ENCODE peak calls at places on chromosomes 11 and 22, in nine cellular contexts. D is B cell, U is psoas muscle, Q is NB4, B is hepatocyte, V is GM20000, G is GM06990, A is adrenal gland, F is AG09309. L is an unnamed sample.

GRCh38 chr22:17672417-17672991 is 33.9 kb downstream of the BCL2L13 start:
- DNase-seq in D (no peak), U (no peak), Q (no peak), B (no peak), V (no peak), G (no peak), A (no peak), F (no peak), L (no peak)

GRCh38 chr22:22912722-22913253 is 25.2 kb downstream of the IGLL5 start:
- DNase-seq in D (no peak), U (peak), Q (no peak), B (no peak), V (no peak), G (no peak), A (no peak), F (no peak), L (no peak)

GRCh38 chr11:66315921-66316811 is 678 bp downstream of the CD248 start:
- DNase-seq in D (no peak), U (peak), Q (no peak), B (no peak), V (no peak), G (no peak), A (no peak), F (no peak), L (no peak)

GRCh38 chr22:31118046-31118820 is 4.5 kb upstream of the INPP5J start:
- DNase-seq in D (no peak), U (no peak), Q (no peak), B (no peak), V (no peak), G (no peak), A (no peak), F (no peak), L (no peak)

GRCh38 chr11:8709002-8709672 is 26.5 kb downstream of the RPL27A start:
- DNase-seq in D (no peak), U (peak), Q (no peak), B (peak), V (no peak), G (no peak), A (peak), F (peak), L (no peak)

GRCh38 chr11:130816941-130817607 is 99.2 kb downstream of the SNX19 start:
- DNase-seq in D (no peak), U (peak), Q (peak), B (no peak), V (no peak), G (no peak), A (no peak), F (no peak), L (no peak)

GRCh38 chr22:27959335-27960090 is 40.5 kb upstream of the PITPNB start:
- DNase-seq in D (no peak), U (no peak), Q (no peak), B (no peak), V (no peak), G (no peak), A (no peak), F (no peak), L (no peak)

GRCh38 chr22:49648053-49648452 is 179.6 kb downstream of the BRD1 start:
- DNase-seq in D (no peak), U (no peak), Q (no peak), B (no peak), V (no peak), G (no peak), A (no peak), F (no peak), L (no peak)

GRCh38 chr11:99638073-99638553 is 617.4 kb downstream of the CNTN5 start:
- DNase-seq in D (no peak), U (no peak), Q (no peak), B (no peak), V (no peak), G (no peak), A (no peak), F (no peak), L (no peak)

GRCh38 chr11:19594326-19594725 is 118.3 kb upstream of the NAV2 start:
- DNase-seq in D (no peak), U (no peak), Q (no peak), B (no peak), V (no peak), G (no peak), A (no peak), F (no peak), L (no peak)

GRCh38 chr22:39208013-39208680 is 36.6 kb downstream of the PDGFB start:
- DNase-seq in D (no peak), U (no peak), Q (no peak), B (no peak), V (no peak), G (no peak), A (no peak), F (no peak), L (no peak)

GRCh38 chr11:110076388-110076965 is 16.7 kb upstream of the ZC3H12C start:
- DNase-seq in D (no peak), U (no peak), Q (no peak), B (peak), V (no peak), G (no peak), A (no peak), F (no peak), L (no peak)

GRCh38 chr22:22813126-22814075 is 74.2 kb upstream of the IGLL5 start:
- DNase-seq in D (no peak), U (no peak), Q (no peak), B (no peak), V (no peak), G (no peak), A (peak), F (no peak), L (no peak)

GRCh38 chr11:15918212-15918611 is 438.1 kb downstream of the SOX6 start:
- DNase-seq in D (no peak), U (no peak), Q (no peak), B (no peak), V (no peak), G (no peak), A (no peak), F (no peak), L (no peak)

GRCh38 chr11:127013550-127013949 is 13.0 kb upstream of the KIRREL3 start:
- DNase-seq in D (no peak), U (no peak), Q (no peak), B (no peak), V (no peak), G (no peak), A (no peak), F (no peak), L (no peak)

GRCh38 chr11:127017482-127017881 is 16.9 kb upstream of the KIRREL3 start:
- DNase-seq in D (no peak), U (no peak), Q (no peak), B (peak), V (no peak), G (no peak), A (no peak), F (peak), L (no peak)

GRCh38 chr11:127023991-127024390 is 23.4 kb upstream of the KIRREL3 start:
- DNase-seq in D (no peak), U (no peak), Q (no peak), B (no peak), V (no peak), G (no peak), A (no peak), F (no peak), L (no peak)

DNA sequence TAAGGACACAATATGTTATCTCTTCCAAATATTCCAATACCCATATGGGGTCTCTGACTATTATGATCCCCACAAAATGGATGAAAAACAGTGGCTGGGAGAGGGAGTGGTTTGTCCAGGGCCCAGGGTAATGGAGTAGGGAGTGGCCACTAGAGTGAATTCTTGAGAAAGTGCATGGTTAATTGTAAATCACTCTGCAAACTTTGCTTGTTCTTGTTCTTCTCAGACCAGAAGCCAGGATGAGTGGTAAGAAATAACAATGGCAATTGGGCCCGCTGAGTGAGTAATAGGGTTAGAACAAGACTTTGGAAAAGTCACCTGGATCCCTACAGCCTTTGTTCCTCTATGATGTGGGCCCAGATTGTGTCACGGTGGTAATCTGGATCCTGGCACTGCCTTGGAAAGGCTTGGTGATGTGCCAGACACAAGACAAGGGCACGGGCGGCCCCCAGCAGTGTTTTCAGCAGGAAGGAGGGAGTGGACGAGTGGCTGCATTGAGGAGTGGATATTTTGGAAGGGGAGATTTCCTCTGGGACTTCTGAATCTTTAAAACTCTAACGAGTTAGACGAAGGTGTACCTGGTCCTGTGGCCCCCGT is 18.2 kb upstream of the KIRREL3 start:
- DNase-seq in D (no peak), U (no peak), Q (no peak), B (no peak), V (no peak), G (no peak), A (no peak), F (no peak), L (no peak)
- TF ChIP-seq CTCF in D (no peak), U (no peak), Q (no peak), B (no peak), V (no peak), G (no peak), A (no peak), F (no peak), L (no peak)

GRCh38 chr11:100680070-100680469 is 7.0 kb upstream of the ARHGAP42 start:
- DNase-seq in D (no peak), U (no peak), Q (no peak), B (no peak), V (no peak), G (no peak), A (no peak), F (no peak), L (no peak)

GRCh38 chr11:100684101-100685065 is 2.7 kb upstream of the ARHGAP42 start:
- DNase-seq in D (no peak), U (no peak), Q (no peak), B (no peak), V (peak), G (peak), A (no peak), F (no peak), L (no peak)

GRCh38 chr11:100683107-100683506 is 4.0 kb upstream of the ARHGAP42 start:
- DNase-seq in D (no peak), U (no peak), Q (no peak), B (no peak), V (no peak), G (no peak), A (no peak), F (no peak), L (no peak)

GRCh38 chr11:100681064-100681502 is 6.0 kb upstream of the ARHGAP42 start:
- DNase-seq in D (peak), U (peak), Q (peak), B (peak), V (peak), G (peak), A (peak), F (no peak), L (peak)

DNA sequence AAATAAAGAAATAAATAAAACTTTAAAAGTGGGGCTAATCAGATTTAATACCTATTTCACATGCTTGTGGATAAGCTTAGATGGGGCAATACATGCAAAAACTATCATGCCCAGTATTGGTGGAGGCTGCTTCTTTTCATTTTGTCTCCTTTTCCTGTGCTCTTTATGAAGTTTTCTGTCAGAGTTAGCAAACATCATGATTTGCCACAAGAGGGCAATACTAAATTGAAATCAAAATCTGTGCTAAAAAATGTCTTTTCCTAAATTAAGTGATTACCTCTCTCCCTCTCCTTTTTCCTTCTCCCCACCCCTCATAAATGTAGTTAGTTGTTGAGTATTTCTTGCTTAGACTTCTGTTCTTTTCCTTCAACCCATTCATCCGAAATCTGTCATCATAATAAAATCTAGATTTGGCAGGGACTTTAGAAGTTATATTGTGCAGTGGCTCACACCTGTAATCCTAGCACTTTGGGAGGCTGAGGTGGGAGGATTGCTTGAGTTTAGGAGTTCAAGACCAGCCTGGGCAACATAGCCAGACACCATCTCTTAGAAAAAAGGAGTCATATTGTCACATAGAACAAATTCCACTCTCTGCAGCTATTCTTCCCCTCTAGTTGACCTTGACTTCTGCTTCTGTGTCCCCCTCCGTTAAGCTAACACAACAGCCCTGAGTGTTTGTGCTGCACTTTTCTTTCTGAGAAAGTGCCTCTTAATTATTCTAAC is 4.7 kb upstream of the ARHGAP42 start:
- DNase-seq in D (no peak), U (no peak), Q (peak), B (peak), V (peak), G (no peak), A (no peak), F (no peak), L (no peak)
- TF ChIP-seq CTCF in D (peak), U (peak), Q (no peak), B (peak), V (peak), G (peak), A (peak), F (peak), L (peak)

GRCh38 chr11:33633251-33634003 is 67.2 kb downstream of the C11orf91 start:
- DNase-seq in D (no peak), U (no peak), Q (no peak), B (peak), V (no peak), G (no peak), A (no peak), F (no peak), L (no peak)

GRCh38 chr11:33634291-33634834 is 66.3 kb downstream of the C11orf91 start:
- DNase-seq in D (no peak), U (no peak), Q (no peak), B (no peak), V (no peak), G (no peak), A (no peak), F (no peak), L (no peak)

GRCh38 chr11:33631749-33632091 is 68.9 kb downstream of the C11orf91 start:
- DNase-seq in D (no peak), U (no peak), Q (no peak), B (no peak), V (no peak), G (no peak), A (no peak), F (no peak), L (no peak)

GRCh38 chr11:33635161-33635560 is 65.5 kb downstream of the C11orf91 start:
- DNase-seq in D (no peak), U (peak), Q (no peak), B (no peak), V (no peak), G (no peak), A (peak), F (peak), L (no peak)

DNA sequence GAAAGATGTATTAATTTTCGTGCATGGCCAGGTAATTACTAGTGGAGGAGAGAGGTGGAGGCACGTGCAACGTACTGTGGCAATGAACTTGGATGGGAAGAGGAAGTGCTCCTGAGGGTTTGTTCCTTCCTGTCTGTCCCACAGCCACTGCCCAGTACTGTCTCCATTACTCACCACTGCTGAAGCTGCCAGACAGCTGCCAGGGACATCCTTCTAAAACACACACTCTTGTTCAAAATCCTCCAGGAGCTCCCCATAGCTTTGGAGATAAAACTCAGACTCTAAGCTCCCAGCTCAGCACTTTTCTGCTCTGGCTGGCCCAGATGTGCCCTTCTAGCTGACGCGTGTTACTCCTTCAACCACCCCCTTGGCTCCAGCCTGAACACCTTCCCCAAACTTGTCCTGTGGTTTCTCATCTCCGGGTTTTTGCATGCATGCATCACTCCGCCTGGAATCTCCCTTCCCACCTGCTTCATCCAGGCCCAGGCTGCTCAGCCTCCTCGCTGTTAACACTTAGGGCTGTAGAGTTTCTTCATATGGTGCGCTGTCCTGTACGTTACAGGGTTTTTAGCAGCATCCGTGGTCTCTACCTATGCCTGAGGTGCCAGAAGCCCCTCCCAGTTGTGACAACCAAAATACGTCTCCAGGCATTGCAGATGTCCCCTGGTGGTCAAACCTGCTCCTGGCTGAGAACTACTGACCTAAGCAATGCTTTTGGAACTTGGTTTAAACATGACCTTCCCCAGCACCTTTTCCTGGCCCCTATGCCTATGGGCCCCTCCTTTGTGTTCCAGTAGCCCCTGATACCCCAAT is 69.5 kb downstream of the C11orf91 start:
- DNase-seq in D (no peak), U (no peak), Q (no peak), B (no peak), V (no peak), G (no peak), A (no peak), F (no peak), L (no peak)
- TF ChIP-seq CTCF in D (no peak), U (no peak), Q (no peak), B (no peak), V (no peak), G (no peak), A (no peak), F (no peak), L (no peak)

DNA sequence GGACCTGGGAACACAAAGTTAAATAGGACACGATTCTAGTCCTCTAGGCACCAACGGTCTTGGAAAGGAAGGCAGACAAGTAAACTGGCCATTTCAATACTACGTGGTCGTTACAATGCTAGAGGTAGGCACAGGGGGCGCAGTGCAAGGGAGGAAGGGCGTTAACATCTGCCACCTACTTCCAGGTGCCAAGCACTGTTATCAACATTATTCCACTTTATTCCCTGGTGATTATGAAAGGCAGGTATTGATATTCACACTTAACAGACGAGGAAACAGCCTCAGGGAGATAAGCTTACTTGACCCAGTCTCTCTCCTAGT is 760 bp upstream of the TAF10 start:
- DNase-seq in D (no peak), U (peak), Q (no peak), B (no peak), V (no peak), G (no peak), A (no peak), F (no peak), L (no peak)
- TF ChIP-seq CTCF in D (peak), U (peak), Q (peak), B (peak), V (peak), G (peak), A (no peak), F (peak), L (peak)

GRCh38 chr11:32331792-32332191 is 103.5 kb downstream of the WT1 start:
- DNase-seq in D (no peak), U (no peak), Q (no peak), B (no peak), V (no peak), G (no peak), A (no peak), F (no peak), L (no peak)

GRCh38 chr11:32331098-32331497 is 104.2 kb downstream of the WT1 start:
- DNase-seq in D (no peak), U (no peak), Q (no peak), B (no peak), V (no peak), G (no peak), A (no peak), F (no peak), L (no peak)

GRCh38 chr11:32333335-32333991 is 101.9 kb downstream of the WT1 start:
- DNase-seq in D (no peak), U (peak), Q (no peak), B (peak), V (peak), G (no peak), A (peak), F (no peak), L (peak)

GRCh38 chr11:32332990-32333334 is 102.4 kb downstream of the WT1 start:
- DNase-seq in D (no peak), U (no peak), Q (no peak), B (no peak), V (no peak), G (no peak), A (no peak), F (no peak), L (no peak)

GRCh38 chr11:32334822-32335221 is 100.5 kb downstream of the WT1 start:
- DNase-seq in D (no peak), U (no peak), Q (peak), B (peak), V (no peak), G (no peak), A (no peak), F (no peak), L (no peak)
- TF ChIP-seq CTCF in D (no peak), U (no peak), Q (peak), B (peak), V (peak), G (peak), A (no peak), F (peak), L (no peak)

DNA sequence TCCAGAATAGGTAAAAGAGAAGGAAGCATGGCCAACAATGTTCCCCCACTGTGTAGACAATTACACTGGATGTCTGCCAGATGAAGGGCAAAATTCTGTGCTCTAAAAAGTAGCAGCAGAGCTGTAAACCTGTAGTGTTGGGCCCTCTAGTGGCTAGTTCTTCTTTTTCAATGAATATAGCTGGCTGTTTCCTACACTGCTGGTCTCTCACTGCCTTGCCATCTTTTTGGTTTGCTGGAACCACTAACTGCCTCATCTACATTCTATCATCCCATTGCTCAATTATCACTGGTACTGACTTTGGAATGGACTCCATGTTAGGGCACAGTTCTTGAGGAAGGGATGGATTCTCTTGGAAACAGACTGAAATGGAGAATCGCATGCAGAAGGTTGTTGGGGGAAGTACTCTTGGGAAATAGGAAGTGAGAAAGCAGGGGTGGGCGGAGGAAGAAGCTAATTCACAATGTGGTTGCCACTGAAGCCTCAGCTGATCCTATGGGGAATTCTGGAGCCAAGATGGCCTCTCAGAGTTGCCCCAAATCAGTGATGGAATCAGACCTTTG is 17.9 kb downstream of the KCNE3 start:
- DNase-seq in D (peak), U (no peak), Q (peak), B (peak), V (peak), G (peak), A (peak), F (peak), L (peak)
- TF ChIP-seq CTCF in D (peak), U (peak), Q (peak), B (peak), V (peak), G (peak), A (peak), F (peak), L (peak)

DNA sequence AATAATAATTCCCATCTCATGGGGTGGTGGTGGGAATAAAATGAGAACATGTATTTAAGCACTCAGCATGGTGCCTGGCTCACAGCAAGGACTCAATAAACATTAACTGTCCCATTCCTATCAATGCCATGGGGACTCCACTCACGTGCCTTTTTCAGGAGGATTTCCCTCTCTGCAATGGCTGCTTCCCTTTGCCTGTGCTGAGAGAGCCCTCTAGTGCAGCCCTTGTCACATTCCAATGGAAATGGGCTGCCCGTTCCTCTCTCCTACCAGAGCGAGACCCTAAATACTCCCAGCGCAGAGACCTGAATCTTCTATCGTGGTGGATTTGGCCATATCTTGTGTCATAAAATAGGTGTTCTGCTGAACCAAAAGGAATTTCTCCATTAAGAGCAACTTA is 621.5 kb upstream of the B3GAT1 start:
- DNase-seq in D (no peak), U (no peak), Q (peak), B (peak), V (no peak), G (no peak), A (no peak), F (no peak), L (no peak)
- TF ChIP-seq CTCF in D (no peak), U (no peak), Q (peak), B (peak), V (no peak), G (no peak), A (no peak), F (no peak), L (no peak)

L was measured in GM10248.